ENCODE peak calls at places on chromosomes 1 and 21, in five cellular contexts. M is stimulated activated CD8-positive, alpha-beta memory T cell treated with anti-CD3 and anti-CD28 coated beads, Interleukin-15, amount 100 ng/mL, for 4 hours; X is GM12865; R is GM23338; L is substantia nigra. Z is an unnamed sample.
A peak's percentile ranks its signal among the peaks of the same experiment; 100 is the strongest.

GRCh38 chr1:94953741-94954140 is 26.8 kb upstream of the CNN3 start:
- DNase-seq in X (no peak), R (no peak), M (no peak), L (no peak), Z (no peak)

GRCh38 chr1:184379111-184379752 is 7.6 kb upstream of the C1orf21 start:
- DNase-seq in R (peak; percentile 56), L (no peak), X (peak; percentile 14), M (no peak), Z (no peak)

GRCh38 chr1:203075249-203076030 is 10.4 kb downstream of the MYOG start:
- DNase-seq in L (no peak), M (no peak), X (no peak), R (peak; percentile 58), Z (no peak)

GRCh38 chr1:234503193-234504050 is 24.4 kb upstream of the TARBP1 start:
- DNase-seq in R (no peak), M (no peak), L (no peak), X (no peak), Z (no peak)

GRCh38 chr1:160667896-160668295 is 21.1 kb upstream of the SLAMF1 start:
- DNase-seq in X (no peak), L (no peak), R (no peak), M (no peak), Z (no peak)

GRCh38 chr1:201681375-201681774 is 142.4 kb downstream of the NAV1 start:
- DNase-seq in L (no peak), R (no peak), X (no peak), M (no peak), Z (no peak)

GRCh38 chr1:162939035-162939434 is 78.1 kb upstream of the CCDC190 start:
- DNase-seq in R (no peak), L (no peak), M (no peak), X (no peak), Z (no peak)

GRCh38 chr1:8649027-8649426 is 168.4 kb downstream of the RERE start:
- DNase-seq in M (no peak), R (no peak), X (peak; percentile 72), L (no peak), Z (no peak)

GRCh38 chr21:44943686-44944550 is 4.1 kb downstream of the SLX9 start:
- DNase-seq in R (no peak), X (no peak), L (no peak), M (no peak), Z (no peak)

GRCh38 chr21:43639470-43640178 is 19.7 kb downstream of the HSF2BP start:
- DNase-seq in X (no peak), R (no peak), L (no peak), M (no peak), Z (no peak)

GRCh38 chr1:207288315-207288714 is 33.2 kb upstream of the CD55 start:
- DNase-seq in X (no peak), M (no peak), R (peak; percentile 35), L (no peak), Z (no peak)

GRCh38 chr21:33325222-33326067 is 675 bp downstream of the IFNAR1 start:
- DNase-seq in M (no peak), R (peak; percentile 24), X (peak; percentile 75), L (peak; percentile 47), Z (no peak)

GRCh38 chr1:160206421-160207117 is 1.4 kb downstream of the PEA15 start:
- DNase-seq in X (peak; percentile 25), L (no peak), M (no peak), R (peak; percentile 65), Z (peak; percentile 76)

GRCh38 chr1:186620951-186621350 is 59.3 kb downstream of the PTGS2 start:
- DNase-seq in R (no peak), X (peak; percentile 68), L (no peak), M (no peak), Z (no peak)

GRCh38 chr1:232873412-232873811 is 68.2 kb downstream of the MAP10 start:
- DNase-seq in R (no peak), M (no peak), X (no peak), L (no peak), Z (peak; percentile 64)

GRCh38 chr1:33893147-33893830 is 29.4 kb downstream of the HMGB4 start:
- DNase-seq in M (no peak), X (no peak), R (no peak), L (no peak), Z (no peak)

GRCh38 chr21:43890042-43890441 is 25.0 kb downstream of the AGPAT3 start:
- DNase-seq in L (no peak), X (no peak), R (peak; percentile 80), M (no peak), Z (peak; percentile 71)

GRCh38 chr21:30044447-30045064 is 104.8 kb upstream of the GRIK1 start:
- DNase-seq in X (peak; percentile 9), L (no peak), R (peak; percentile 60), M (no peak), Z (no peak)

GRCh38 chr1:7962011-7962335 is 462 bp downstream of the PARK7 start:
- DNase-seq in X (no peak), M (no peak), R (no peak), L (no peak), Z (no peak)

GRCh38 chr1:176998396-176998795 is 166.1 kb downstream of the ASTN1 start:
- DNase-seq in L (no peak), R (no peak), X (no peak), M (no peak), Z (no peak)

GRCh38 chr1:44820328-44820944 is 12.1 kb downstream of the BTBD19 start:
- DNase-seq in M (no peak), X (no peak), L (no peak), R (no peak), Z (no peak)

GRCh38 chr1:158180741-158181576 is at the start of gene CD1D:
- DNase-seq in X (peak; percentile 20), L (no peak), R (peak; percentile 74), M (no peak), Z (peak; percentile 56)

GRCh38 chr1:11431946-11432507 is 46.9 kb upstream of the DISP3 start:
- DNase-seq in L (no peak), M (no peak), X (no peak), R (no peak), Z (no peak)

GRCh38 chr1:29532741-29533140 is 296.4 kb downstream of the PTPRU start:
- DNase-seq in X (no peak), R (no peak), L (no peak), M (no peak), Z (no peak)

GRCh38 chr1:40760984-40761383 is 22.6 kb upstream of the KCNQ4 start:
- DNase-seq in R (no peak), M (no peak), L (no peak), X (no peak), Z (no peak)

GRCh38 chr1:153422450-153423068 is 6.2 kb downstream of the S100A7A start:
- DNase-seq in M (peak; percentile 12), R (peak; percentile 82), L (no peak), X (peak; percentile 52), Z (peak; percentile 58)

GRCh38 chr1:14363707-14364413 is 234.6 kb upstream of the KAZN start:
- DNase-seq in X (no peak), R (peak; percentile 34), M (no peak), L (no peak), Z (no peak)

GRCh38 chr21:27570306-27570868 is 603.5 kb upstream of the ADAMTS5 start:
- DNase-seq in M (no peak), R (no peak), L (no peak), X (no peak), Z (no peak)

GRCh38 chr1:97920275-97920831 is 481 bp downstream of the DPYD start:
- DNase-seq in M (peak; percentile 42), L (no peak), R (peak; percentile 30), X (no peak), Z (peak; percentile 23)

GRCh38 chr1:236524142-236524891 is 535 bp downstream of the LGALS8 start:
- DNase-seq in X (peak; percentile 86), R (peak; percentile 83), M (peak; percentile 22), L (no peak), Z (peak; percentile 79)

GRCh38 chr1:118291686-118292085 is 106.7 kb upstream of the SPAG17 start:
- DNase-seq in X (no peak), R (no peak), L (no peak), M (no peak), Z (no peak)

GRCh38 chr1:30683699-30684098 is 39.7 kb downstream of the MATN1 start:
- DNase-seq in M (no peak), L (no peak), R (no peak), X (no peak), Z (no peak)

GRCh38 chr1:201448981-201449380 is 20.0 kb downstream of the PHLDA3 start:
- DNase-seq in R (peak; percentile 38), L (peak; percentile 86), X (no peak), M (no peak), Z (no peak)

GRCh38 chr21:18041012-18041411 is 203.6 kb upstream of the CHODL start:
- DNase-seq in L (no peak), R (peak; percentile 80), X (peak; percentile 28), M (no peak), Z (peak; percentile 14)

GRCh38 chr1:159889821-159890252 is 10.1 kb downstream of the CFAP45 start:
- DNase-seq in L (no peak), R (no peak), X (peak; percentile 82), M (no peak), Z (no peak)

GRCh38 chr1:33042836-33043235 is 6.2 kb upstream of the AK2 start:
- DNase-seq in L (no peak), R (no peak), X (no peak), M (no peak), Z (no peak)

GRCh38 chr1:181972256-181972655 is 89.3 kb downstream of the ZNF648 start:
- DNase-seq in M (no peak), X (no peak), R (no peak), L (no peak), Z (no peak)

GRCh38 chr1:210827481-210827880 is 306.5 kb downstream of the KCNH1 start:
- DNase-seq in M (no peak), R (no peak), L (no peak), X (no peak), Z (no peak)

GRCh38 chr1:56378376-56379070 is 200.8 kb downstream of the PLPP3 start:
- DNase-seq in R (no peak), X (no peak), M (no peak), L (peak; percentile 2), Z (no peak)

Z was measured in ELF-1.